ENCODE peak calls at places on chromosomes 13 and 19, in six cellular contexts. P, F, Q, N, I and D are unnamed samples.

GRCh38 chr13:80359459-80360297 is 18.8 kb upstream of the SPRY2 start:
- DNase-seq in P (no peak), F (peak; percentile 95), Q (no peak), N (peak; percentile 78), I (peak; percentile 48), D (peak; percentile 80)

GRCh38 chr19:36849701-36850645 is 703 bp upstream of the ZNF345 start:
- DNase-seq in P (peak; percentile 92), F (peak; percentile 86), Q (peak; percentile 89), N (no peak), I (peak; percentile 96), D (peak; percentile 92)

GRCh38 chr19:3773814-3774515 is 1.9 kb upstream of the RAX2 start:
- DNase-seq in P (no peak), F (no peak), Q (no peak), N (no peak), I (no peak), D (peak; percentile 15)

GRCh38 chr13:87444135-87444534 is 227.0 kb upstream of the SLITRK5 start:
- DNase-seq in P (no peak), F (no peak), Q (no peak), N (no peak), I (no peak), D (no peak)

GRCh38 chr19:33085570-33086128 is 4.7 kb downstream of the GPATCH1 start:
- DNase-seq in P (peak; percentile 32), F (no peak), Q (no peak), N (no peak), I (no peak), D (no peak)

GRCh38 chr13:30577381-30577780 is 40.3 kb upstream of the USPL1 start:
- DNase-seq in P (peak; percentile 50), F (no peak), Q (peak; percentile 95), N (no peak), I (peak; percentile 92), D (no peak)

GRCh38 chr13:83667606-83668005 is 214.7 kb downstream of the SLITRK1 start:
- DNase-seq in P (no peak), F (no peak), Q (no peak), N (no peak), I (no peak), D (no peak)

GRCh38 chr13:42769650-42770049 is 11.7 kb upstream of the FAM216B start:
- DNase-seq in P (no peak), F (no peak), Q (no peak), N (no peak), I (no peak), D (no peak)

GRCh38 chr13:97856001-97856675 is 97.3 kb upstream of the IPO5 start:
- DNase-seq in P (no peak), F (peak; percentile 14), Q (no peak), N (no peak), I (no peak), D (no peak)

GRCh38 chr13:114166381-114167131 is 12.5 kb upstream of the CFAP97D2 start:
- DNase-seq in P (no peak), F (no peak), Q (no peak), N (no peak), I (no peak), D (no peak)

GRCh38 chr19:6736169-6736916 is 1.0 kb downstream of the GPR108 start:
- DNase-seq in P (peak; percentile 87), F (peak; percentile 63), Q (peak; percentile 87), N (no peak), I (peak; percentile 96), D (peak; percentile 89)

GRCh38 chr19:492091-492531 is 4.2 kb upstream of the MADCAM1 start:
- DNase-seq in P (peak; percentile 55), F (no peak), Q (no peak), N (no peak), I (peak; percentile 28), D (peak; percentile 59)

DNA sequence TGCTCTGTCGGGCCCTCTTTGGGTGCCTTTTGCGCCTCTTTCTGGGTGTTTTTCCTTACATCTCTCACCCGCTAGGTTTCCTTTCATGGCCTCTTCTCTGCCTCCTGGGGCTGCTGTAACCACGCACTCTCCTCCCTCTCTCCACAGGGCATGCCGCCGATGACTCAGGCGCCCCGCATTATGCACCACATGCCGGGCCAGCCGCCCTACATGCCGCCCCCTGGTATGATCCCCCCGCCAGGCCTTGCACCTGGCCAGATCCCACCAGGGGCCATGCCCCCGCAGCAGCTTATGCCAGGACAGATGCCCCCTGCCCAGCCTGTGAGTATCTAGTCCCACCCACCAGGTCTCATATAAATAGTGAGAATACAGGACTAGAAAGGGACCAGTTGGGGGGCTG is 11.8 kb downstream of the SNRPA start:
- DNase-seq in P (no peak), F (no peak), Q (no peak), N (no peak), I (no peak), D (no peak)
- H4K91ac ChIP-seq in P (no peak overlapping the region), F (no peak overlapping the region), Q (no peak overlapping the region), N (no peak overlapping the region), I (peak overlapping the region; percentile 71), D (no peak overlapping the region)

DNA sequence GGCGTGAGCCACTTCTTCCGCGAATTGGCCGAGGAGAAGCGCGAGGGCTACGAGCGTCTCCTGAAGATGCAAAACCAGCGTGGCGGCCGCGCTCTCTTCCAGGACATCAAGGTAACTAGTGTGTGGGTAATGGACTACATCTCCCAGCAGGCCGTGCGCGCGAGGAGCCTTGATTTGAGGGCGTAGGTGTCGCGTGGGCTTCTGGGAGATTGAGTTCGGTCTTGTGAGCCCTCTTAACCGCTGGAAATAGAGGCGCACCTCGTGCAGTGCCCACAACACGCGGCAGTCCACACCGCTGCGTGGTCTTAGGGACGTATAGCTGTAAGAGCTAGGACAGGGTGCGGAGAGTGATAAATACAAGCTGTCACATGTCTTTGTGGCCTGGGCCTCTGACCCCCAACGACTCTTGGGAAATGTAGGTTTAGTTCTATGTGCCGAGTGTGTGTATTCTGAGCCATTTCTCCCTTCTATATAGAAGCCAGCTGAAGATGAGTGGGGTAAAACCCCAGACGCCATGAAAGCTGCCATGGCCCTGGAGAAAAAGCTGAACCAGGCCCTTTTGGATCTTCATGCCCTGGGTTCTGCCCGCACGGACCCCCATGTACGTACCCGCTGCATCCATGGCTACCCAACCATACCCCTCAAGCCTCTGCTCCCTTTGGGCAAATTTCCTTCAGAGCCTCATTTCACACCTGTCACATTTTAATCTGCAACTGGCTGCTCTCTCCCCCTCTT is 864 bp downstream of the FTL start:
- DNase-seq in P (peak; percentile 87), F (peak; percentile 86), Q (peak; percentile 76), N (no peak), I (peak; percentile 85), D (peak; percentile 85)
- H3K23ac ChIP-seq in P (no peak overlapping the region), F (peak overlapping the region; percentile 92), Q (peak overlapping the region; percentile 40), N (no peak overlapping the region), I (no peak overlapping the region), D (no peak overlapping the region)

DNA sequence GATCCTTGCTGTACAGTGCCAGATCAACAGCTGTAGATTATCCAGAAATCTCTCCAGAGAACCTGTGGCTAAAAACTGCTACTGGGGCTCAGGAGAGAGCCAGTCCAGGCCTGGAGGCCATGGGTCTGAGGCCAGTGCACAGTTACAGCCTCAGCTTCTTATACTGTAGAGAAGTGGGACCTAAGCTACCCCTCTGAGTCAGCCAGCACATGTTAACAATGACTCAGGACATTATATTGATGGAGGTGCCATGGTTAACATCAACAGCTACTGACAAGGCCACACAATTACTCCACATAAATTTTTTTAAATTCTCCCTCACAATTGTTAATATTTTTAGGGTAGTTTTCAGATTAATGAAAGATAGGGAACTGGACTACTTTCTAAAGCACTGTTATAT is 138.5 kb downstream of the RBM26 start:
- DNase-seq in P (no peak), F (no peak), Q (no peak), N (no peak), I (peak; percentile 24), D (no peak)
- H4K91ac ChIP-seq in P (no peak overlapping the region), F (no peak overlapping the region), Q (no peak overlapping the region), N (no peak overlapping the region), I (no peak overlapping the region), D (no peak overlapping the region)

GRCh38 chr13:111627596-111627995 is 307.2 kb downstream of the TEX29 start:
- DNase-seq in P (no peak), F (no peak), Q (no peak), N (no peak), I (no peak), D (peak; percentile 7)

GRCh38 chr13:111629457-111629856 is 309.0 kb downstream of the TEX29 start:
- DNase-seq in P (no peak), F (no peak), Q (no peak), N (no peak), I (no peak), D (peak; percentile 12)

GRCh38 chr13:111629016-111629415 is 308.6 kb downstream of the TEX29 start:
- DNase-seq in P (no peak), F (no peak), Q (no peak), N (no peak), I (no peak), D (peak; percentile 12)

GRCh38 chr13:111630411-111630810 is 310.0 kb downstream of the TEX29 start:
- DNase-seq in P (no peak), F (no peak), Q (no peak), N (no peak), I (no peak), D (peak; percentile 59)

GRCh38 chr13:111629933-111630332 is 309.5 kb downstream of the TEX29 start:
- DNase-seq in P (no peak), F (no peak), Q (no peak), N (no peak), I (no peak), D (peak; percentile 20)
- H3K23ac ChIP-seq in P (no peak overlapping the region), F (no peak overlapping the region), Q (no peak overlapping the region), N (no peak overlapping the region), I (no peak overlapping the region), D (no peak overlapping the region)